ENCODE peak calls at places on chromosomes 4 and X, in five cellular contexts. V, N, F, U and H are unnamed samples.

GRCh38 chrX:11793734-11794133 is 35.7 kb downstream of the MSL3 start:
- DNase-seq in V (no peak), N (no peak), F (no peak), U (no peak), H (no peak)

GRCh38 chrX:69158166-69159040 is 6.8 kb downstream of the PJA1 start:
- DNase-seq in V (peak; percentile 60), N (peak; percentile 83), F (no peak), U (no peak), H (peak; percentile 48)

GRCh38 chr4:102429553-102429952 is 71.6 kb upstream of the NFKB1 start:
- DNase-seq in V (no peak), N (no peak), F (no peak), U (no peak), H (no peak)

GRCh38 chrX:63934160-63934559 is 149.1 kb upstream of the ARHGEF9 start:
- DNase-seq in V (no peak), N (no peak), F (no peak), U (no peak), H (no peak)

GRCh38 chr4:117740736-117741135 is 293.6 kb upstream of the NDST3 start:
- DNase-seq in V (no peak), N (no peak), F (no peak), U (no peak), H (no peak)

GRCh38 chr4:54097152-54097551 is 2.8 kb upstream of the GSX2 start:
- DNase-seq in V (no peak), N (no peak), F (no peak), U (no peak), H (no peak)

GRCh38 chrX:132294192-132294591 is 74.9 kb upstream of the RAP2C start:
- DNase-seq in V (no peak), N (no peak), F (no peak), U (no peak), H (no peak)

GRCh38 chrX:98350940-98351339 is 1467.2 kb downstream of the RPA4 start:
- DNase-seq in V (no peak), N (no peak), F (no peak), U (no peak), H (no peak)

GRCh38 chr4:24473309-24473721 is 111.0 kb downstream of the DHX15 start:
- DNase-seq in V (no peak), N (no peak), F (no peak), U (no peak), H (no peak)

GRCh38 chrX:18698762-18699650 is 8.4 kb upstream of the PPEF1 start:
- DNase-seq in V (no peak), N (no peak), F (no peak), U (no peak), H (no peak)

GRCh38 chr4:150402968-150403367 is 179.0 kb upstream of the MAB21L2 start:
- DNase-seq in V (peak; percentile 9), N (no peak), F (peak; percentile 92), U (no peak), H (no peak)

GRCh38 chrX:40245411-40246140 is 147.8 kb upstream of the BCOR start:
- DNase-seq in V (peak; percentile 57), N (no peak), F (no peak), U (no peak), H (no peak)

GRCh38 chr4:181006509-181007290 is 1236.5 kb upstream of the TENM3 start:
- DNase-seq in V (no peak), N (no peak), F (no peak), U (no peak), H (no peak)
- H3K4me3 ChIP-seq in V (no peak overlapping the region), N (no peak overlapping the region), F (no peak overlapping the region), U (peak overlapping the region; percentile 28), H (peak overlapping the region; percentile 21)

DNA sequence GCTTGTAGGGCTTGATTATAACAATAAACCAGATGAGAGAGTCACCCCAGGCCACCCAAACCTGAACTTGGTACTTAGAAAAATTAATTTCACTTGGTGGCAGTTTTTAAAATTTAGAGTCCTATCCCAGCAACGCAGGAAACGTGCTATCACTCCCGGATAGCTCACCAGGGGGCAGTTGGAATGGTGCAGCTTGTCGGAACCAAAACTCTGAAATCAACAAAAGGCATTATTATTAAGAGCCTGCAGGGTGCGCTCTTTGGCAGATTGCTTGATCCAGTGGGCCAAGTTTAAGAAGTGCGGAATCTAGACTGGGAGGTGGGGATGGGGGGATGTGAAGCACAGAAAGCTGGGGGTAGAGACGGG is 2.4 kb downstream of the FRAS1 start:
- DNase-seq in V (peak; percentile 13), N (peak; percentile 66), F (peak; percentile 29), U (no peak), H (no peak)
- TF ChIP-seq CTCF in V (no peak), N (peak; percentile 66), F (peak; percentile 45), U (peak; percentile 35), H (peak; percentile 43)

DNA sequence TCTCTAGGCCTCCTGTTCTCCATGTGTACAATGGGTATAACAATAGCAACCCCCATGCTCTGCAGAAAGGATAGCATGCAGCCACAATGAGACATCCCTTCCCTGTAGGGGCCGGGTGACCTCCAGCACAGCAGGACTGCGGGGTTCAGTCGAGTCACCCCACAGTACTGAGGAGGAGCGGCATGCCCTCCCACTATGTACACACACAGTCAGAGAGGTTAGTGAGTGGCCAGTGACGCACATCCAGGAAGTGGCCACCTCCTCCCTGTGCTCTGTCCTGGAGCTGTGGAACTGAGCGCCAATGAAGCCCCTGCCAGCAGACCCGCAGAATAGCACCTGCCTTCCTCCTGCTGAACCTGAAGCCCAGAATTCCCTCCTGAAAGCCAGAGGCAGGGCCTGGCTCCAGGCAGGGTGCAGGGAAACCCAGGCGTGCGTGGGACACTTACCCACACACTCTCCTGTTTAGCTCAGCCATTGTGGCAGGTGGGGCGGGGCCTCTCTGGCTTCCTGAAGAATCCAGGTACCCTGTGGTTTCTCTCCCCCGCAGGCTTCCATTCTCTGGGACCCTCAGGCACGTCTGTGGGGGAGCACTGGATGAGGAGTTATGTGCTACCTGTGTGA is 50.0 kb downstream of the WFS1 start:
- DNase-seq in V (no peak), N (no peak), F (no peak), U (no peak), H (no peak)
- H3K27ac ChIP-seq in V (no peak overlapping the region), N (no peak overlapping the region), F (no peak overlapping the region), U (no peak overlapping the region), H (no peak overlapping the region)

GRCh38 chr4:138972956-138973819 is 42.4 kb upstream of the NOCT start:
- DNase-seq in V (no peak), N (peak; percentile 38), F (no peak), U (no peak), H (no peak)
- H3K4me3 ChIP-seq in V (no peak overlapping the region), N (no peak overlapping the region), F (no peak overlapping the region), U (no peak overlapping the region), H (no peak overlapping the region)

DNA sequence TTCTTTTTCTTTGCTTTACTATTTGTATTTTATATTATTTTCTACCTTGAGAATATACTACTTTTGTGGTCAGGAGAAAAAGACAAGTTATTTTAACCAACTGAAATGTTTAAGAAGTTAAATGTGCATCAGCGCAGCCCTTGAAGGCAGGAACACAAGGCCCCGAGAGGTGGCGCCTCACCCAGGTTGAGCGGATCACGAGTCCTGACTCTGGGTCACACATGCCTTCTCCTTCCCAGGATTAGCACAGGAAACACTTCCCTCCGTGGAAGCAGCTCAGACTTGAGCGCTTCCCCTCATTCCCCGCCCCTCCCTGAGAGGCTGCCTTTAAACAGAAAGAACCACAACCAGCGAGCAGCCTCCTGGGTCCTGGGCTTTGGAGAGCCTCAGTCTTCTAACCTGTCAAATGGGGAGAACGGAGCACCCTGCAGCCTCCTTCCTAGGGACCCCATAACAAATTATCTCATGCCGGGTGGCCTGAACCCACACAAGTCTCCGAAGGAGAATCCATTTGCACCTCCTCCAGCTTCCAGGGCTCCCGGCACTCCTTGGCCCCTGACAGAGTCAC is 217.6 kb downstream of the AFAP1 start:
- DNase-seq in V (no peak), N (no peak), F (no peak), U (no peak), H (no peak)
- TF ChIP-seq CTCF in V (no peak), N (no peak), F (no peak), U (no peak), H (peak; percentile 23)

DNA sequence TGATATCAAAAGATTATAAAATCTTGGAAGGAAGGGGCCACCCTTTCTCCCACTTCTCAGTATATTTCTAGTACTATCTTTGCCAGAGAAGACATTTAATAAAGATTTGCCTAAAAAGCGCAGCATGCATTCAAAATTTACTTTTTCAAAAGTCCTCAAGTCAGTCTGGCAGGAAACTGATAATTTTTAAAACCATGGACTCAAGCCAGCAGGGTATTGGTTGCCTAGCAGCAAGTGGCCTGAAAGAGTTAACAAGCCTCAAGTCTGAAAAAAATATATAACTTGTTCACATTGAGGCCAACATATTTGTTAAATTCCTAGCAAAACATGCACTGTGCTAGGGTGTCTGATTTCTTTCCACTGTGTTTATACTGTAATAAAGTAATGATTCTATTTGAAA is 218.4 kb upstream of the FGF13 start:
- DNase-seq in V (no peak), N (no peak), F (no peak), U (no peak), H (no peak)
- H3K27ac ChIP-seq in V (no peak overlapping the region), N (no peak overlapping the region), F (no peak overlapping the region), U (no peak overlapping the region), H (no peak overlapping the region)